ENCODE peak calls at places on chromosomes 5 and 9, in ten cellular contexts. A is colonic mucosa, Y is A549, Q is mammary epithelial cell, S is mesothelial cell of epicardium, O is nephron progenitor cell, M is HCT116, K is fibroblast of lung, E is neural crest cell, N is choroid plexus epithelial cell. I is an unnamed sample.

GRCh38 chr9:20606637-20607036 is 15.7 kb downstream of the MLLT3 start:
- DNase-seq in A (no peak), E (no peak), Q (no peak), Y (no peak), M (no peak), K (no peak), O (no peak), N (peak), S (no peak), I (no peak)

GRCh38 chr9:129763235-129763917 is 10.5 kb upstream of the PTGES start:
- DNase-seq in K (peak), N (peak), M (no peak), Q (no peak), S (no peak), O (no peak), Y (no peak), E (no peak), A (no peak), I (no peak)

GRCh38 chr9:115250646-115251045 is 132.7 kb upstream of the TNC start:
- DNase-seq in A (no peak), N (peak), M (no peak), E (no peak), K (peak), O (no peak), Q (peak), S (no peak), Y (no peak), I (no peak)

GRCh38 chr9:70551391-70551790 is 136.9 kb upstream of the KLF9 start:
- DNase-seq in K (no peak), A (no peak), Q (peak), Y (no peak), S (no peak), N (no peak), E (no peak), M (no peak), O (no peak), I (no peak)

GRCh38 chr5:95555553-95555952 is 652 bp downstream of the ARSK start:
- DNase-seq in E (no peak), Y (no peak), S (no peak), Q (no peak), M (no peak), O (no peak), A (no peak), N (peak), K (no peak), I (no peak)

GRCh38 chr5:153523196-153523595 is 32.7 kb downstream of the GRIA1 start:
- DNase-seq in A (no peak), E (no peak), K (peak), Q (peak), O (no peak), S (no peak), M (no peak), Y (no peak), N (peak), I (no peak)

GRCh38 chr9:109117856-109118801 is 1.6 kb downstream of the TMEM245 start:
- DNase-seq in N (peak), K (peak), E (no peak), Y (peak), A (peak), Q (peak), M (no peak), S (no peak), O (no peak), I (no peak)

GRCh38 chr5:34053133-34053532 is 10.1 kb upstream of the C1QTNF3 start:
- DNase-seq in E (no peak), K (peak), S (no peak), M (no peak), Y (no peak), A (no peak), N (peak), O (no peak), Q (peak), I (no peak)

GRCh38 chr9:126146254-126147145 is 180.1 kb upstream of the MVB12B start:
- DNase-seq in O (peak), A (peak), S (no peak), N (peak), Q (no peak), Y (peak), E (peak), M (no peak), K (no peak), I (no peak)

GRCh38 chr5:90161399-90161798 is 248.2 kb downstream of the CETN3 start:
- DNase-seq in O (peak), Q (no peak), M (peak), S (no peak), Y (no peak), N (peak), K (peak), E (peak), A (no peak), I (no peak)

GRCh38 chr9:135282808-135283207 is 195.3 kb downstream of the OLFM1 start:
- DNase-seq in O (no peak), K (no peak), N (no peak), A (no peak), Y (no peak), M (no peak), Q (no peak), S (no peak), E (no peak), I (no peak)

GRCh38 chr5:123670981-123671557 is 159.1 kb downstream of the CSNK1G3 start:
- DNase-seq in A (peak), K (peak), Y (peak), O (peak), Q (peak), M (peak), S (no peak), E (peak), N (peak), I (peak)

GRCh38 chr5:26761040-26761439 is 277.3 kb downstream of the CDH9 start:
- DNase-seq in S (no peak), N (no peak), O (no peak), A (no peak), M (no peak), K (no peak), Q (no peak), Y (no peak), E (no peak), I (no peak)

GRCh38 chr9:127187231-127187956 is 65.0 kb upstream of the ANGPTL2 start:
- DNase-seq in S (no peak), A (peak), Q (peak), Y (peak), K (peak), O (no peak), E (no peak), M (peak), N (peak), I (no peak)

GRCh38 chr9:70229026-70229425 is 29.8 kb upstream of the SMC5 start:
- DNase-seq in O (peak), A (no peak), N (peak), Q (no peak), M (no peak), K (peak), Y (no peak), S (no peak), E (no peak), I (no peak)

GRCh38 chr5:50445281-50445949 is 4.3 kb upstream of the EMB start:
- DNase-seq in Y (no peak), A (no peak), E (no peak), N (no peak), S (no peak), Q (no peak), O (no peak), M (no peak), K (no peak), I (no peak)

GRCh38 chr9:96020822-96021615 is 145.5 kb downstream of the ERCC6L2 start:
- DNase-seq in Y (no peak), Q (peak), S (no peak), A (peak), O (peak), N (peak), M (no peak), E (peak), K (no peak), I (peak)

GRCh38 chr5:98053170-98053569 is 720.3 kb upstream of the RGMB start:
- DNase-seq in K (no peak), E (no peak), A (no peak), Q (no peak), S (no peak), M (no peak), N (no peak), Y (no peak), O (no peak), I (no peak)

GRCh38 chr5:135694906-135695305 is 116.1 kb upstream of the CXCL14 start:
- DNase-seq in E (no peak), A (no peak), Y (no peak), M (no peak), Q (no peak), K (no peak), N (no peak), O (no peak), S (no peak), I (no peak)

GRCh38 chr9:125544988-125545651 is 161.9 kb downstream of the MAPKAP1 start:
- DNase-seq in E (no peak), Q (no peak), N (peak), O (no peak), Y (no peak), S (no peak), K (peak), A (no peak), M (no peak), I (no peak)

GRCh38 chr9:125961037-125961436 is 213.9 kb downstream of the PBX3 start:
- DNase-seq in A (no peak), S (no peak), E (no peak), N (peak), M (no peak), O (peak), Y (no peak), Q (no peak), K (no peak), I (no peak)

GRCh38 chr5:137292461-137293025 is 206.6 kb downstream of the SPOCK1 start:
- DNase-seq in A (peak), N (no peak), S (no peak), M (no peak), O (no peak), K (no peak), E (no peak), Y (no peak), Q (no peak), I (no peak)

GRCh38 chr5:114467729-114468128 is 105.9 kb downstream of the KCNN2 start:
- DNase-seq in A (no peak), M (no peak), O (no peak), E (no peak), N (no peak), S (no peak), K (no peak), Y (no peak), Q (no peak), I (no peak)

GRCh38 chr5:39148983-39149534 is 70.3 kb downstream of the FYB1 start:
- DNase-seq in N (peak), A (no peak), M (peak), K (peak), E (no peak), Y (no peak), O (no peak), Q (no peak), S (no peak), I (no peak)

GRCh38 chr5:138824516-138824915 is 50.6 kb downstream of the LRRTM2 start:
- DNase-seq in M (no peak), N (no peak), S (no peak), K (no peak), Q (no peak), Y (no peak), E (no peak), O (no peak), A (no peak), I (no peak)

GRCh38 chr5:138820695-138821094 is 54.4 kb downstream of the LRRTM2 start:
- DNase-seq in A (no peak), Y (no peak), E (no peak), K (no peak), N (no peak), M (no peak), S (no peak), O (no peak), Q (no peak), I (no peak)

GRCh38 chr5:138829341-138829740 is 45.8 kb downstream of the LRRTM2 start:
- DNase-seq in K (no peak), S (no peak), Y (no peak), Q (peak), N (no peak), M (no peak), O (no peak), A (no peak), E (no peak), I (no peak)

DNA sequence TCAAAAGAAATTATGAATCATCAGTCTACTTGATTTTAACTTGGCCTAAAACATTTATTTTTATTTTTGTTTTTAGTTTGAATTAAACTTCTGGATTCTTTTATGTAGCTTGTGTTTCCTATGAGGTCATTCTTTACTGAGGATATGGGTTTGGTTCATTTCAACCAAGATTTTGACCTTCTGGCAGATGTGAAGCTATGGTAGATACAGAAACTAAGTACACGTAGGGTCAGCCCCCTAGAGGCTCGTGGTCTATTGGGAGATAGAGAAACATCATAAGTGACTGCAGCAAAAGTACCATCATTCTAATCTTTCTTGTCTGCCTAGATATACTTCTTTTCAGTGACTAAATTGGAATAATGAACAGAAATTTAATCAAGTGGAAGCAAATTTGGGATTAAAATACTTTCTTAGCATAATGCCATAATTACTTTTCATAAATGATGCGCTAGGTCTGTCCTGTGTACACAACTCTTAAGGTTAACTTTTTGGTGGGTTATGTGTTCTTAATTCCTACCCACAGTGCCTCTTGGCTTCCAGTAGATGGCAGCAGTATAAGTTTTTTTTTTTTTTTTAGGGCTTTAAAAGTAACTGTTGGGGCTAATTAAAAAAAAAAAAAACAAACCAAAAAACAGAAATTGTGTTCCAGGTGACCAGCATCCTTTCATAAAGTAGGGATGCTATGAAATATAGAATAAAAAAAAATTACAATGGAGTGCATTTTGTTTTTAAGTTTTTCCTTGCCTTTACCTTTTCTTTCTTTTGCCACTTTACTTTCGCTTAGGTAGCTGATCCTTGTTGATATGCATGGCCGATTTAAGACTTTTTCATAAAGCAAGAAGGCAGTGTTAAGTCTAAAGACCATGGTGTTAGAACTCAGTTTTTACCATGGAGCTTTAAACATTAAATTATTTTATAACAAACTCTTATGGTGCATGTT is 49.9 kb downstream of the LRRTM2 start:
- DNase-seq in Q (no peak), S (no peak), E (no peak), Y (peak), K (peak), A (no peak), O (no peak), M (no peak), N (peak), I (no peak)
- TF ChIP-seq CTCF in Q (peak), S (peak), E (peak), Y (peak), K (peak), A (peak), O (peak), M (no peak), N (peak), I (peak)

GRCh38 chr5:55226027-55226933 is 835 bp downstream of the MCIDAS start:
- DNase-seq in Y (peak), E (peak), M (peak), N (no peak), A (peak), S (peak), Q (peak), O (peak), K (no peak), I (no peak)
- TF ChIP-seq CTCF in Y (peak), E (peak), M (no peak), N (peak), A (peak), S (peak), Q (peak), O (peak), K (peak), I (no peak)

DNA sequence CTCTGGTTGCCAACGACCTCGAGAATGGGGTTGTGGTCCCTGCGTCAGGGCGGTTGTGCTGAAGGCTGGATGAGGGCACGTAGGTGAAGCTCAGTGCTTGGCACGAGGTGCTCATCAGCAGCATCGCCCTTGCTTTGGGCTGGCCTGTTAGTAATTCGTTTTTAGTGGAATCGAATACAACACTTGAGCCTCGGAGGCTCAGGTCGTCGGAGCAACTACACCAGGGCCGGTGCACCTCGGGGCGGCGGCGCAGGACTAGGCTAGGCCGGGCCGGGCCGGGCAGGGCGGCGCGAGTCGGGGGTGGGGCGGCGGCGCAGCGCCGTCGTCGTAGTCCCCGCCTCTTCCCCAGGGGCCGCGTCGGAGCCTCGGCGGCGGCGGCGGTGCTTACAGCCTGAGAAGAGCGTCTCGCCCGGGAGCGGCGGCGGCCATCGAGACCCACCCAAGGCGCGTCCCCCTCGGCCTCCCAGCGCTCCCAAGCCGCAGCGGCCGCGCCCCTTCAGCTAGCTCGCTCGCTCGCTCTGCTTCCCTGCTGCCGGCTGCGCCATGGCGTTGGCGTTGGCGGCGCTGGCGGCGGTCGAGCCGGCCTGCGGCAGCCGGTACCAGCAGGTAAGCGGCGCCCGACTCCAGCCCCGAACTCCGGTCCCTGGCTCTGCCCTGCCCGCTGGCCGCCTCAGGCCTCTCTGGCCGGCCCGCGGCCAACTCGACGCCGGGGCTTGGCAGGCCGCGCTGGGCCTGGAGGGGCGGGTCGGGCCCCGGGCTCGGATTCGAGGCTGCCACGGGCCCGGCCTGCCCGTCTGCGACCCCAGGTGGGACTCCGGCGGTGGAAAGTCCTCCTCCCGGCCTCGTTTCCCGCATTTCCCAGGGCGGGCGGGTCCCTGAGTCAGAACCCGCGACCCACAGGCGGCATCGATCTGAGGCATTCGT is at the start of gene NDFIP1:
- DNase-seq in S (peak), A (peak), Y (peak), O (peak), N (peak), Q (peak), M (peak), K (peak), E (peak), I (peak)
- TF ChIP-seq CTCF in S (no peak), A (no peak), Y (no peak), O (no peak), N (no peak), Q (no peak), M (no peak), K (no peak), E (peak), I (peak)

DNA sequence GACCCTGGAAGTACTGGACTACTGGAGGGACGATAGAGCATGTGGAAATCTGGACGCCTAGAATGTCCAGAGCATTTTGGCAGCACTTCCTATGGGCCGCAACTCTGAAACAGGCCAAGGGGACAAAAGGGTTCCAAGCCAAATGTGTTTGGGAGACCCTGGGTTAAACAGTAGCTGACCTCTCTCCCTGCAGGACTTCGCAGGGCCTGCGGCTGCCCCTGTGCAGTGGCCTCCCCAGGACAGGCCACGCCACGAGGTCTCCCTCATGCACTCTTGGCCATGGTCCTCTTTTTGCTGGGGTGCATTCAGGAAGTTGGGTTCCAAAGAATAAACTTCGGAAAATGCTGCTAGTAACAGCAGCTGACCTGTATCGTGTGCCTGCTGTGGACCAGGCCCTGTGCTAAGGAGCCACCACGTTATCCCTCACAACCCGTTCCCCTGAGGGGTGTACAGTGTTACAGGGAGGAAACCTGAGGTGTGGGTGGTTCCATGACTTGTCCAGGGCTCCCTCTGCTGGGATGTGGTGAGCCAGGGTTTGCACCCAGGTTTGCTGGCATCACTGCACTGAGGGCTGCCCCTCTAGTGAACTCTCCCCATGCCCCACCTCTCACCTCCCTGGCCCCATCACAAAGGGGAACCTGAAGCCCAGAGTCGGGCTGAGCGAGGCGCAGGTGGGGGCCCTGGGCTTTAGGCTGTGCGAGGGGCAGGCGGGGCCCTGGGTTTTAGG is 79.4 kb downstream of the AMBP start:
- DNase-seq in K (peak), S (no peak), E (no peak), O (no peak), M (no peak), A (peak), Y (peak), N (peak), Q (no peak), I (peak)
- TF ChIP-seq CTCF in K (peak), S (no peak), E (peak), O (peak), M (no peak), A (no peak), Y (peak), N (peak), Q (peak), I (no peak)

GRCh38 chr5:103031607-103032006 is 88.3 kb downstream of the GIN1 start:
- DNase-seq in S (no peak), O (no peak), N (peak), A (no peak), Y (peak), K (no peak), M (no peak), E (no peak), Q (no peak), I (no peak)
- TF ChIP-seq CTCF in S (no peak), O (peak), N (peak), A (no peak), Y (peak), K (peak), M (no peak), E (peak), Q (peak), I (no peak)

DNA sequence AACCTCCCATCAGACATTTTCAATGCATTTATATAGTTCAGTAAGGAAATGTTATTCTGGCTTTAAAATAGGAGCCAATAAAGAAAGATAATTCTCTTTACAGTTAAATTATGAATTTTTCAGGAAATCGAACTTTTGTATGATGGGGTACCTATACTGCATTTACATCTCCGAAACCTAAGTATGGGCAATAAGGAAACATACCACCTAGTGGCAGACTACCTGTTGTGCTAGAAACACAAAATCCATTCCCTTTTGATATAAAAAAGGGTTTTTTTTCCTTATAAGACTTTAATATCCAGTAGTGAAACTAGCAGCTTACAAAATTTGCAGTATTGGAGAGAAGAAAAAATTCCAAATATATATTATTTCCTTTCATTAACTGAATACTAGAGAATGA is 21.3 kb upstream of the VLDLR start:
- DNase-seq in M (no peak), N (no peak), S (no peak), E (no peak), Y (no peak), K (no peak), A (no peak), Q (no peak), O (no peak), I (no peak)
- TF ChIP-seq CTCF in M (peak), N (no peak), S (no peak), E (peak), Y (peak), K (no peak), A (no peak), Q (peak), O (no peak), I (no peak)

I was measured in natural killer cell.